ENCODE peak calls at places on chromosome 5, in five cellular contexts. B is SJSA1; L is ovary; E is CD8-positive, alpha-beta memory T cell; F is Caco-2. I is an unnamed sample.

GRCh38 chr5:43063731-43064171 is 23.6 kb upstream of the ANXA2R start:
- DNase-seq in B (peak; percentile 55), L (no peak), E (no peak), F (no peak), I (peak; percentile 37)

GRCh38 chr5:154055225-154055624 is 16.5 kb downstream of the MFAP3 start:
- DNase-seq in B (no peak), L (no peak), E (no peak), F (no peak), I (no peak)

GRCh38 chr5:94524841-94525697 is 93.3 kb downstream of the KIAA0825 start:
- DNase-seq in B (peak; percentile 16), L (no peak), E (no peak), F (peak; percentile 30), I (no peak)

GRCh38 chr5:140131967-140132409 is 6.3 kb downstream of the IGIP start:
- DNase-seq in B (peak; percentile 80), L (no peak), E (no peak), F (no peak), I (no peak)

GRCh38 chr5:142197098-142197497 is 88.5 kb downstream of the NDFIP1 start:
- DNase-seq in B (peak; percentile 65), L (no peak), E (no peak), F (no peak), I (no peak)

GRCh38 chr5:142358121-142358520 is 33.3 kb upstream of the SPRY4 start:
- DNase-seq in B (no peak), L (no peak), E (no peak), F (no peak), I (no peak)

GRCh38 chr5:103272377-103272776 is 13.8 kb downstream of the MACIR start:
- DNase-seq in B (no peak), L (no peak), E (no peak), F (no peak), I (no peak)

GRCh38 chr5:157761690-157762611 is 18.4 kb downstream of the LSM11 start:
- DNase-seq in B (peak; percentile 59), L (no peak), E (no peak), F (peak; percentile 53), I (no peak)

GRCh38 chr5:123874600-123875201 is 362.7 kb downstream of the CSNK1G3 start:
- DNase-seq in B (peak; percentile 38), L (no peak), E (no peak), F (no peak), I (no peak)

GRCh38 chr5:102421647-102422046 is 77.2 kb downstream of the SLCO6A1 start:
- DNase-seq in B (no peak), L (no peak), E (no peak), F (peak; percentile 28), I (no peak)

GRCh38 chr5:154143121-154143725 is 47.3 kb upstream of the GALNT10 start:
- DNase-seq in B (peak; percentile 91), L (no peak), E (no peak), F (no peak), I (no peak)

GRCh38 chr5:121967187-121967586 is 5.4 kb downstream of the SRFBP1 start:
- DNase-seq in B (no peak), L (no peak), E (no peak), F (no peak), I (no peak)

GRCh38 chr5:140827704-140828401 is at the start of gene PCDHA6:
- DNase-seq in B (no peak), L (no peak), E (no peak), F (no peak), I (no peak)

GRCh38 chr5:160543395-160543794 is 121.7 kb downstream of the PTTG1 start:
- DNase-seq in B (no peak), L (no peak), E (no peak), F (no peak), I (no peak)

GRCh38 chr5:176809544-176810083 is 745 bp upstream of the UNC5A start:
- DNase-seq in B (no peak), L (no peak), E (no peak), F (no peak), I (no peak)

GRCh38 chr5:133927616-133928180 is 40.7 kb downstream of the C5orf15 start:
- DNase-seq in B (no peak), L (no peak), E (no peak), F (no peak), I (no peak)

GRCh38 chr5:133928690-133929393 is 39.6 kb downstream of the C5orf15 start:
- DNase-seq in B (no peak), L (no peak), E (no peak), F (no peak), I (no peak)

GRCh38 chr5:133925866-133926488 is 42.4 kb downstream of the C5orf15 start:
- DNase-seq in B (no peak), L (no peak), E (no peak), F (no peak), I (no peak)

GRCh38 chr5:133926489-133926878 is 41.9 kb downstream of the C5orf15 start:
- DNase-seq in B (no peak), L (no peak), E (no peak), F (no peak), I (no peak)

GRCh38 chr5:133926960-133927615 is 41.3 kb downstream of the C5orf15 start:
- DNase-seq in B (no peak), L (no peak), E (no peak), F (peak; percentile 42), I (no peak)
- H3K4me1 ChIP-seq in B (peaks cover 11% of the 10 kb centered on the region), L (peaks cover 5% of the 10 kb centered on the region), E (peaks cover 18% of the 10 kb centered on the region), F (peaks cover 29% of the 10 kb centered on the region), I (no peaks in the 10 kb centered on the region)

DNA sequence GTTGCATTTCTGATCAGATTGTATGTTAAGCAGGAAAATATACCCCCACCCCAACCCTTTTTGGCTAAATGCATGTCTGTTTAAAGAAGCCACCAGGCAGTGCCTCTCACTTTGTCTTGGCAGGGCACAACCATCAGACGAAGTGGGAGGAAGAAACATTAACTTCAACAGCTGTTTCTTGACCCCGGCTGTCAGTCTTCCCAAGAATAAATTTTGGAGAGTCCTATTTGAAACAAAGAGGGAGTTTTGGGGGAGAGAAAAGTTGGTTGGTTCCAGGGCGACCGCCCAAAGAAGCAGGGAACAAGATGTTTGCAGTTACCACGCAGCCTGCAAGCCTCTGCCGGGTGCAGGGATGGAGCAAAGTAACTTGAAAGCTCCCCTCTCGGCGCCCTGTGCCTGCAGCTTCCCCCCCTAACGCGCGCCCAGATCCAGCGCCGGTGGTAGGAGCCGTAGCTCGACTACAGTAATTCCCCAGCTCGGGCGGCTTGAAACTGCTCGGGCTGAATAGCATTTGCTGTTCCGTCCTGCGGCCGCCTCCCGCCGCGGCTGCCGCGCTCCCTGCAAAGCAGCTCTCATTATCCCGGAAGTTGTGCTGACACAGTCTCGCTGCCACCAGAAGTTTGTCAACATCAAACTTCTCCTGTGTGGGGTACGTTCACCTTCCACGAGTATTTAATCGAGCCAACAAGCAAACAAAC is 100.7 kb upstream of the SSBP2 start:
- DNase-seq in B (peak; percentile 88), L (peak; percentile 97), E (peak; percentile 81), F (peak; percentile 95), I (peak; percentile 98)
- H3K4me1 ChIP-seq in B (peaks cover 22% of the 10 kb centered on the region), L (peaks cover 8% of the 10 kb centered on the region), E (peaks cover 28% of the 10 kb centered on the region), F (peaks cover 8% of the 10 kb centered on the region), I (peaks cover 58% of the 10 kb centered on the region)

DNA sequence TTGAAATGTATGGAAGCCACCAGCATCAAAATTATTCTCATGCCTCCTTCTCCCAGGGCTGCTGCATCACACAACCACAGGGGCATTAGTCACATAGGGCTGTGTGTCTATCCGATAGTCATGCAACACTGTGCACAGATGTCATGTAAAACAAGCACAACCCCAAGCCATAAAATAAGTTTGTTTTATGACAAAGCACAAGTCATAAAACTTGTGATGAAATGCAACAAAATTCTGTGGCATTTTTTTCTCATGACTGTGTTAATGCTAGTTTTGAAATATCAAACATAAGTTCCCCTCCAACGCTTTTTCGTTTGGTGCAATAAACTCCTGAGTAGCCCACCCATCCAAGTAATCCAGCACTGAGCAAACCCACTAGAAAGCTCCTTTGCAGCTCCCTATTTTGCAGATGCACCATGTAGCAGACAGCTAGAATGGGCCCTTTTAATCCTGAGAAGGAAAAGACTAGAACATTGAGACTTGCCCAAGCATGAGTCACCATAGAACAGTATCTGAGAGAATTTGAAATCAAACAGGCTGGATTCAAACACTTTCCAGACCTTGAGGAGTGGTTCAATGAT is 93.3 kb upstream of the ZNF366 start:
- DNase-seq in B (peak; percentile 84), L (no peak), E (no peak), F (peak; percentile 21), I (no peak)
- H3K4me1 ChIP-seq in B (peaks cover 65% of the 10 kb centered on the region), L (peaks cover 6% of the 10 kb centered on the region), E (no peaks in the 10 kb centered on the region), F (peaks cover 26% of the 10 kb centered on the region), I (peaks cover 25% of the 10 kb centered on the region)

GRCh38 chr5:67752357-67752708 is 463.2 kb upstream of the PIK3R1 start:
- DNase-seq in B (no peak), L (no peak), E (no peak), F (no peak), I (no peak)

GRCh38 chr5:67746103-67746502 is 469.5 kb upstream of the PIK3R1 start:
- DNase-seq in B (no peak), L (no peak), E (no peak), F (peak; percentile 83), I (no peak)

GRCh38 chr5:67748165-67748690 is 467.3 kb upstream of the PIK3R1 start:
- DNase-seq in B (no peak), L (no peak), E (no peak), F (no peak), I (no peak)

GRCh38 chr5:67747096-67747495 is 468.5 kb upstream of the PIK3R1 start:
- DNase-seq in B (no peak), L (no peak), E (no peak), F (no peak), I (no peak)
- H3K4me1 ChIP-seq in B (no peaks in the 10 kb centered on the region), L (no peaks in the 10 kb centered on the region), E (no peaks in the 10 kb centered on the region), F (peaks cover 46% of the 10 kb centered on the region), I (no peaks in the 10 kb centered on the region)

GRCh38 chr5:56852228-56853000 is 37.1 kb downstream of the MAP3K1 start:
- DNase-seq in B (peak; percentile 42), L (no peak), E (no peak), F (no peak), I (no peak)

GRCh38 chr5:56856779-56857178 is 41.4 kb downstream of the MAP3K1 start:
- DNase-seq in B (no peak), L (no peak), E (no peak), F (no peak), I (no peak)

GRCh38 chr5:56853710-56854109 is 38.4 kb downstream of the MAP3K1 start:
- DNase-seq in B (no peak), L (no peak), E (no peak), F (no peak), I (no peak)

GRCh38 chr5:56851258-56851941 is 36.1 kb downstream of the MAP3K1 start:
- DNase-seq in B (no peak), L (no peak), E (no peak), F (no peak), I (no peak)

GRCh38 chr5:56854920-56855319 is 39.6 kb downstream of the MAP3K1 start:
- DNase-seq in B (no peak), L (no peak), E (no peak), F (no peak), I (no peak)
- H3K4me1 ChIP-seq in B (peaks cover 12% of the 10 kb centered on the region), L (peaks cover 5% of the 10 kb centered on the region), E (peaks cover 56% of the 10 kb centered on the region), F (peaks cover 26% of the 10 kb centered on the region), I (peaks cover 23% of the 10 kb centered on the region)

GRCh38 chr5:16461026-16461425 is 4.6 kb downstream of the ZNF622 start:
- DNase-seq in B (no peak), L (no peak), E (no peak), F (no peak), I (no peak)
- H3K4me1 ChIP-seq in B (peaks cover 32% of the 10 kb centered on the region), L (peaks cover 14% of the 10 kb centered on the region), E (peaks cover 75% of the 10 kb centered on the region), F (peaks cover 15% of the 10 kb centered on the region), I (peaks cover 84% of the 10 kb centered on the region)

DNA sequence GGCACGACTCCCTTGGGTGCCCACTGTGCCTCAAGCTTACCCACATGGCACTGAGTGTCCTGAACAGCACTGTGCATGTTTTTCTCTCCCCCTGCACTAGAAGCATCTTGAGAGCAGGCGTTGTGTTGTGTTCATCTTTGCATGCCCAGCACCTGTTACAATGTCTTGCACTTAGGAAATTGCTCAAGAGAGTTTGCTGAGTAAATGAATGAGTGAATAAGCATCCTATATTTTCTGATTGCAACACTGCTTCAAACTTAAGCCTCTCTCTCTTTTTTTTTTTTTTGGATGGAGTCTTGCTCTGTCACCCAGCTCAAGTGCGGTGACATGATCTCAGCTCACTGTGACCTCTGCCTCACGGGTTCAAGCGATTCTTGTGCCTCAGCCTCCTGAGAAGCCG is 94.5 kb downstream of the LMNB1 start:
- DNase-seq in B (no peak), L (no peak), E (no peak), F (no peak), I (no peak)
- H3K4me1 ChIP-seq in B (peaks cover 7% of the 10 kb centered on the region), L (peaks cover 4% of the 10 kb centered on the region), E (peaks cover 6% of the 10 kb centered on the region), F (no peaks in the 10 kb centered on the region), I (no peaks in the 10 kb centered on the region)

I was measured in psoas muscle.